ENCODE peak calls at places on chromosomes 2 and 18, in ten cellular contexts. Q is skeletal muscle cell, O is hypothalamus, C is upper lobe of right lung, K is posterior cingulate gyrus, V is HS-5, Y is cardiac fibroblast, X is GM13977, G is NCI-H1417 treated with DMSO at 0.1 percent for 48 hours, E is fibroblast of gingiva. I is an unnamed sample.

GRCh38 chr2:14427982-14428567 is 204.4 kb upstream of the LRATD1 start:
- DNase-seq in Q (peak), G (no peak), X (no peak), Y (no peak), K (no peak), C (no peak), E (peak), O (no peak), V (peak), I (peak)

GRCh38 chr2:22281033-22281432 is 1103.9 kb upstream of the KLHL29 start:
- DNase-seq in K (no peak), V (no peak), G (no peak), Y (peak), Q (peak), O (no peak), C (no peak), X (no peak), E (no peak), I (peak)

GRCh38 chr2:89767581-89768435 is 1076.3 kb downstream of the RPIA start:
- DNase-seq in X (no peak), G (no peak), V (no peak), Q (no peak), O (no peak), K (no peak), Y (no peak), E (no peak), C (peak), I (no peak)

GRCh38 chr2:27954771-27955384 is 64.3 kb downstream of the BABAM2 start:
- DNase-seq in V (peak), C (no peak), X (peak), G (no peak), Q (peak), O (no peak), Y (peak), E (peak), K (no peak), I (peak)

GRCh38 chr2:59025157-59025757 is 784.1 kb upstream of the FANCL start:
- DNase-seq in E (no peak), V (peak), Y (peak), K (peak), G (no peak), Q (no peak), X (peak), C (peak), O (no peak), I (no peak)

GRCh38 chr2:39265315-39265714 is 21.5 kb upstream of the CDKL4 start:
- DNase-seq in X (no peak), G (peak), E (no peak), O (no peak), Q (no peak), C (no peak), V (no peak), K (no peak), Y (no peak), I (no peak)

GRCh38 chr18:75530548-75531211 is 103.2 kb upstream of the SMIM21 start:
- DNase-seq in K (no peak), O (no peak), Q (no peak), G (no peak), Y (peak), X (no peak), V (no peak), C (no peak), E (no peak), I (no peak)

GRCh38 chr18:58870130-58870529 is 5.5 kb downstream of the ZNF532 start:
- DNase-seq in Y (peak), O (no peak), Q (no peak), X (no peak), E (no peak), V (no peak), K (no peak), G (no peak), C (no peak), I (no peak)

GRCh38 chr18:73987247-73987980 is 160.2 kb downstream of the FBXO15 start:
- DNase-seq in C (no peak), K (no peak), V (no peak), E (peak), Y (no peak), X (no peak), O (no peak), G (no peak), Q (no peak), I (no peak)

GRCh38 chr2:127024769-127025356 is 82.1 kb downstream of the BIN1 start:
- DNase-seq in V (no peak), O (no peak), C (peak), E (no peak), G (no peak), K (peak), X (no peak), Q (no peak), Y (peak), I (no peak)

GRCh38 chr2:13480057-13480456 is 763.3 kb downstream of the TRIB2 start:
- DNase-seq in X (no peak), Q (no peak), O (no peak), C (no peak), G (no peak), V (no peak), K (no peak), Y (no peak), E (no peak), I (no peak)

GRCh38 chr2:128635361-128635900 is 316.8 kb upstream of the HS6ST1 start:
- DNase-seq in Y (no peak), G (no peak), E (no peak), O (no peak), K (no peak), V (no peak), Q (no peak), X (no peak), C (peak), I (no peak)

GRCh38 chr2:39919511-39920317 is 140.7 kb upstream of the THUMPD2 start:
- DNase-seq in O (no peak), K (no peak), X (no peak), Y (no peak), C (no peak), Q (no peak), E (no peak), G (no peak), V (no peak), I (no peak)

GRCh38 chr2:100819365-100820345 is at the start of gene NPAS2:
- DNase-seq in O (no peak), K (no peak), G (no peak), Y (peak), Q (no peak), C (peak), V (no peak), X (peak), E (peak), I (no peak)

GRCh38 chr2:40244251-40245010 is 207.5 kb downstream of the SLC8A1 start:
- DNase-seq in G (no peak), K (no peak), Q (no peak), X (peak), C (no peak), E (peak), O (no peak), Y (peak), V (no peak), I (peak)

GRCh38 chr18:8478166-8478967 is 130.9 kb upstream of the RAB12 start:
- DNase-seq in V (no peak), Q (no peak), G (no peak), Y (peak), E (peak), K (peak), O (no peak), C (peak), X (peak), I (no peak)

GRCh38 chr2:171342014-171342413 is 91.8 kb downstream of the METTL8 start:
- DNase-seq in O (no peak), C (no peak), V (no peak), K (no peak), E (no peak), Y (peak), X (no peak), Q (no peak), G (no peak), I (no peak)

GRCh38 chr2:210399440-210400041 is 77.0 kb downstream of the LANCL1 start:
- DNase-seq in O (no peak), V (no peak), E (no peak), Q (no peak), X (peak), C (no peak), K (no peak), Y (peak), G (peak), I (no peak)

GRCh38 chr2:97935719-97936161 is 60.0 kb downstream of the TMEM131 start:
- DNase-seq in Q (peak), E (peak), X (no peak), C (no peak), O (no peak), K (no peak), G (no peak), Y (peak), V (no peak), I (no peak)

GRCh38 chr2:16773080-16773713 is 107.6 kb upstream of the CYRIA start:
- DNase-seq in E (no peak), K (no peak), C (no peak), X (peak), O (no peak), Q (no peak), V (no peak), G (no peak), Y (peak), I (no peak)

GRCh38 chr2:147174824-147175254 is 670.0 kb upstream of the ACVR2A start:
- DNase-seq in O (no peak), Q (no peak), V (no peak), K (no peak), C (no peak), Y (no peak), G (no peak), X (no peak), E (no peak), I (no peak)

GRCh38 chr18:70373062-70373519 is 84.2 kb downstream of the SOCS6 start:
- DNase-seq in Q (peak), V (peak), K (no peak), E (peak), X (no peak), G (no peak), O (no peak), C (no peak), Y (peak), I (peak)

GRCh38 chr18:32391126-32391525 is 79.6 kb downstream of the GAREM1 start:
- DNase-seq in E (no peak), V (no peak), C (no peak), Q (no peak), X (no peak), K (no peak), G (no peak), Y (no peak), O (no peak), I (no peak)